ENCODE peak calls at places on chromosomes 1 and 21, in nine cellular contexts. H, T, F, W, Z, D, G, Y and V are unnamed samples.
A peak's percentile ranks its signal among the peaks of the same experiment; 100 is the strongest.

GRCh38 chr1:159282118-159282517 is 20.0 kb upstream of the FCER1A start:
- DNase-seq in Y (no peak), T (no peak), G (no peak), Z (no peak), W (no peak), H (no peak), D (no peak), F (peak; percentile 6), V (no peak)

GRCh38 chr1:7938070-7938469 is 2.6 kb downstream of the TNFRSF9 start:
- DNase-seq in W (no peak), T (no peak), Y (no peak), Z (no peak), F (no peak), G (no peak), H (peak; percentile 58), D (no peak), V (no peak)

GRCh38 chr1:166032901-166033371 is 133.9 kb downstream of the FAM78B start:
- DNase-seq in H (peak; percentile 45), G (peak; percentile 92), D (no peak), Z (no peak), W (no peak), F (no peak), Y (no peak), T (no peak), V (no peak)

GRCh38 chr1:49356594-49356993 is 579.9 kb upstream of the BEND5 start:
- DNase-seq in T (peak; percentile 62), H (peak; percentile 52), G (no peak), F (no peak), Y (no peak), Z (no peak), D (no peak), W (no peak), V (no peak)

GRCh38 chr21:37266515-37267221 is 466 bp downstream of the VPS26C start:
- DNase-seq in H (no peak), T (no peak), W (no peak), Y (peak; percentile 80), D (peak; percentile 42), F (peak; percentile 44), Z (peak; percentile 51), G (no peak), V (no peak)

GRCh38 chr1:90964444-90965035 is 57.3 kb downstream of the ZNF644 start:
- DNase-seq in G (no peak), F (peak; percentile 40), D (peak; percentile 21), H (no peak), Z (peak; percentile 47), Y (no peak), T (peak; percentile 13), W (no peak), V (no peak)

GRCh38 chr1:161092621-161093028 is 3.3 kb upstream of the NECTIN4 start:
- DNase-seq in G (no peak), F (no peak), Y (no peak), W (no peak), D (peak; percentile 43), Z (no peak), T (peak; percentile 83), H (peak; percentile 20), V (no peak)

GRCh38 chr1:6052543-6053205 is 7.0 kb downstream of the KCNAB2 start:
- DNase-seq in D (peak; percentile 68), G (no peak), T (peak; percentile 46), F (peak; percentile 76), H (peak; percentile 93), Y (no peak), W (no peak), Z (peak; percentile 83), V (peak; percentile 25)

GRCh38 chr1:68051475-68051874 is 1.0 kb upstream of the DIRAS3 start:
- DNase-seq in H (peak; percentile 90), Z (peak; percentile 83), W (peak; percentile 49), Y (no peak), D (peak; percentile 68), T (peak; percentile 67), G (peak; percentile 67), F (peak; percentile 85), V (peak; percentile 18)

GRCh38 chr1:230570724-230571390 is 71.4 kb upstream of the COG2 start:
- DNase-seq in T (no peak), W (no peak), Y (no peak), F (no peak), G (no peak), Z (peak; percentile 23), H (no peak), D (no peak), V (no peak)

GRCh38 chr21:42565886-42566523 is 52.4 kb downstream of the SLC37A1 start:
- DNase-seq in Z (no peak), W (no peak), F (no peak), Y (peak; percentile 44), G (peak; percentile 31), T (no peak), D (no peak), H (no peak), V (no peak)

GRCh38 chr1:163531345-163531744 is 209.6 kb downstream of the NUF2 start:
- DNase-seq in Y (no peak), Z (no peak), H (no peak), G (no peak), T (no peak), D (no peak), F (no peak), W (no peak), V (no peak)

GRCh38 chr1:78440381-78440793 is 50.4 kb upstream of the PTGFR start:
- DNase-seq in W (peak; percentile 80), F (no peak), H (no peak), T (peak; percentile 78), G (no peak), Z (no peak), D (peak; percentile 69), Y (no peak), V (no peak)

DNA sequence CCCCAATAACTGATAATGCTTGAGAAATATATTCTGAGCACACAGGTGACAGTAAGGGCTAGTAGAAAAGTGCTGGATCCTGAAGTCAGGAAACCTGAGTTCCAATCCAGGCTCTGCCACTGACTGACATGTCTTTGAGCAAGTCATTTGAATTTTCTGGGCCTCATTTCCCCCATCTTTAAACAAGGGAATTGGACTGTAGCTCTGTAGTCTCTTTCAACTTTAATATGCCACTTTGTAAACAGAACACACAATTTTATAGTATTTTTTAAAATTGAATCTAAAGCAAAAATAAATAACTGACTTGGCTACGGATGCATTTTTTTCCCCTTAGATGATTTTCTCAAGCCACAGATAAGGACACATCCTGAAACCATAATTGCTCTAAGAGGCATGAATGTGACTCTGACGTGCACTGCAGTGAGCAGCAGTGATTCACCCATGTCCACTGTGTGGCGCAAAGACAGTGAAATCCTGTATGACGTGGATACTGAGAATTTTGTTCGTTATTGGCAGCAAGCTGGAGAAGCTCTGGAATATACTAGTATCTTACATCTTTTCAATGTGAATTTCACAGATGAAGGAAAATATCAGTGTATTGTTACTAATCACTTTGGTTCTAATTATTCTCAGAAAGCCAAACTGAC is 37.0 kb downstream of the LRIG2 start:
- DNase-seq in Y (no peak), D (peak; percentile 98), Z (peak; percentile 97), G (no peak), W (peak; percentile 93), F (peak; percentile 97), T (peak; percentile 35), H (no peak), V (no peak)
- TF ChIP-seq CTCF in Y (no peak), D (peak; percentile 41), Z (peak; percentile 63), G (peak; percentile 28), W (peak; percentile 28), F (peak; percentile 61), T (peak; percentile 6), H (peak; percentile 23), V (no peak)

DNA sequence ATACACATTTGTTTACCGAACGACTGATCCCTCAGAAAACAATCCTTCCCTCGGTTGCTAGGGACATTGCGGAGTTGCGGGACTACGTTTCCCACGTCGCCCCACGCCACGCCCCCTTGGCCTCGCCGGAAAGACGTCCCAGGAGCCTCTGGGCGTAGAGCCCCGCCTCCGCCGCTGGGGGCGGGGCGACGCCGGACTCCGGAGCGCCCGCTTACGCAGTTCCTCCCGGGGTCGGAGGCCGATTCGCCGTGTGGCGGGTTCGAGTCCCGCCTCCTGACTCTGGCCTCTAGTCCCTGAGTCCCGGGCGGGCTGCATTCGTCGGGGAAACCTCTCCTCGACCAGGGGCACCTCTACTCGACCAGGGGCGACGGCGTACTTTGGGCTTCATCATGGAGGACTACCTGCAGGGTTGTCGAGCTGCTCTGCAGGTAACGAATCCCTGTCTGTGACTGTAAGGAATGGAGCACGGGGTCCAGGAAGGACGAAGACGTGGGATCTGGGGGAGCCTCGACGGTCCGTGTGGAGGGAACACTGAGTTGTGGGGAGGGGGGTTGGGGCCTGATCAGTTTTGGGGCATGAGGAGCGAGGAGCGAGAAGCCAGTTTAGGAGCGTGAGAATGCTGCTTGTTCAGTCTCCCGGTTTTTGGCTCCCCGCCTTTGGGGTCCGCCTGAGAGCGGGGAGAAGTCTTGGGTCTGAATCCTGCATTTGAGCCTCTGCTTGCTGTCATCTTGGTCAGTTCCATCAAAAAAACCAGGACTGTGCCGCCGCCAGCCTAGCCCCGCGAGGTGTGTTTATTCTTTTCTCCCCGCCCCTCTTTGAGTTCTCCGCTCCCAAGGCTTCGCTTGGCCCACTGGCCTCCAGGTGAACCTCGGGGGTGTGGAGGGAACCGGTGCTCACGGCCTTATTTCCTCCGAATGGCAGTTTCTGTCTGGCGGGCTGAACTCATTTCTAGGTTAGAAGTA is at the start of gene PRUNE1:
- DNase-seq in D (peak; percentile 94), Y (peak; percentile 99), F (peak; percentile 98), H (peak; percentile 98), Z (peak; percentile 98), G (peak; percentile 98), T (peak; percentile 93), W (peak; percentile 80), V (peak; percentile 79)
- H3K4me3 ChIP-seq in D (peak within 1 kb of the TSS; percentile 79), Y (peak within 1 kb of the TSS; percentile 78), F (peak within 1 kb of the TSS; percentile 59), H (peak within 1 kb of the TSS; percentile 97), Z (peak within 1 kb of the TSS; percentile 94), G (peak within 1 kb of the TSS; percentile 71), T (peak within 1 kb of the TSS; percentile 80), W (peak within 1 kb of the TSS; percentile 93), V (peak within 1 kb of the TSS; percentile 79)

GRCh38 chr1:33050221-33051076 is 13.8 kb upstream of the AK2 start:
- DNase-seq in T (peak; percentile 96), Z (peak; percentile 95), Y (no peak), G (no peak), H (no peak), F (peak; percentile 84), W (peak; percentile 91), D (peak; percentile 86), V (no peak)
- TF ChIP-seq CTCF in T (peak; percentile 35), Z (peak; percentile 43), Y (no peak), G (no peak), H (peak; percentile 24), F (peak; percentile 17), W (no peak), D (no peak), V (no peak)

GRCh38 chr1:89955311-89955710 is 39.6 kb upstream of the ZNF326 start:
- DNase-seq in F (no peak), H (no peak), D (no peak), Z (no peak), T (no peak), W (no peak), Y (no peak), G (no peak), V (no peak)

GRCh38 chr1:89954401-89954800 is 40.5 kb upstream of the ZNF326 start:
- DNase-seq in F (no peak), Z (no peak), Y (no peak), G (no peak), H (no peak), W (no peak), T (no peak), D (no peak), V (no peak)

GRCh38 chr1:89953929-89954328 is 41.0 kb upstream of the ZNF326 start:
- DNase-seq in G (no peak), W (no peak), Z (no peak), F (no peak), D (no peak), H (no peak), T (no peak), Y (no peak), V (no peak)

GRCh38 chr1:89952021-89952995 is 42.6 kb upstream of the ZNF326 start:
- DNase-seq in Z (peak; percentile 49), Y (no peak), W (peak; percentile 38), T (no peak), D (peak; percentile 90), G (no peak), H (no peak), F (peak; percentile 27), V (peak; percentile 76)

GRCh38 chr1:89953072-89953626 is 41.8 kb upstream of the ZNF326 start:
- DNase-seq in Y (no peak), Z (peak; percentile 82), D (peak; percentile 92), F (peak; percentile 56), H (peak; percentile 81), T (peak; percentile 95), G (peak; percentile 54), W (peak; percentile 77), V (peak; percentile 88)
- H3K4me3 ChIP-seq in Y (no peak overlapping the region), Z (no peak overlapping the region), D (no peak overlapping the region), F (no peak overlapping the region), H (no peak overlapping the region), T (no peak overlapping the region), G (no peak overlapping the region), W (no peak overlapping the region), V (no peak overlapping the region)